ENCODE peak calls at places on chromosome 3, in nine cellular contexts. N is Panc1, V is HepG2, D is spleen, P is HCT116, S is transverse colon, B is GM12878, U is H1, F is prostate gland. C is an unnamed sample. For H3K27me3, the result is how much of the 10 kb centered on the place peaks cover.

GRCh38 chr3:170090601-170090981 is 52.8 kb downstream of the GPR160 start:
- DNase-seq in S (no peak), B (no peak), F (no peak), U (no peak), P (no peak), N (no peak), V (no peak), D (no peak), C (no peak)

GRCh38 chr3:9715127-9715526 is 11.5 kb downstream of the CPNE9 start:
- DNase-seq in B (no peak), U (peak), N (no peak), P (peak), D (no peak), V (no peak), F (no peak), S (no peak), C (no peak)

GRCh38 chr3:47579875-47580274 is 1.2 kb upstream of the CSPG5 start:
- DNase-seq in F (no peak), S (no peak), U (no peak), B (no peak), N (no peak), P (no peak), D (no peak), V (no peak), C (no peak)

GRCh38 chr3:73622135-73622534 is 2.6 kb downstream of the PDZRN3 start:
- DNase-seq in V (peak), B (no peak), F (peak), D (no peak), P (no peak), U (no peak), S (peak), N (no peak), C (no peak)

GRCh38 chr3:30073622-30074021 is 532.8 kb upstream of the TGFBR2 start:
- DNase-seq in B (no peak), D (no peak), N (no peak), P (peak), U (no peak), S (peak), F (no peak), V (no peak), C (no peak)

GRCh38 chr3:140540262-140540661 is 137.6 kb upstream of the TRIM42 start:
- DNase-seq in N (no peak), D (no peak), U (no peak), V (no peak), F (no peak), S (no peak), P (no peak), B (no peak), C (no peak)

GRCh38 chr3:143847787-143848631 is at the start of gene SLC9A9:
- DNase-seq in F (peak), B (peak), N (no peak), D (peak), V (no peak), U (no peak), P (no peak), S (peak), C (no peak)

GRCh38 chr3:159788987-159789386 is 199.6 kb upstream of the IL12A start:
- DNase-seq in V (no peak), P (no peak), U (no peak), B (no peak), S (no peak), D (no peak), N (no peak), F (peak), C (no peak)

GRCh38 chr3:173976281-173976680 is 578.7 kb downstream of the NLGN1 start:
- DNase-seq in U (no peak), D (no peak), B (no peak), S (no peak), N (no peak), V (no peak), P (no peak), F (no peak), C (no peak)

GRCh38 chr3:72442755-72443154 is 405.5 kb downstream of the SHQ1 start:
- DNase-seq in B (no peak), U (no peak), D (no peak), S (no peak), N (no peak), F (no peak), P (no peak), V (no peak), C (no peak)

GRCh38 chr3:114706591-114707224 is 412.9 kb downstream of the TIGIT start:
- DNase-seq in V (peak), U (no peak), B (no peak), P (peak), S (no peak), D (no peak), F (no peak), N (no peak), C (no peak)

GRCh38 chr3:169505577-169506155 is 157.8 kb downstream of the MECOM start:
- DNase-seq in S (no peak), B (no peak), N (no peak), P (peak), U (no peak), V (peak), D (no peak), F (no peak), C (no peak)

GRCh38 chr3:46579756-46580286 is 13.7 kb upstream of the LRRC2 start:
- DNase-seq in P (no peak), B (no peak), N (no peak), F (peak), U (peak), D (no peak), V (no peak), S (no peak), C (no peak)

GRCh38 chr3:13581485-13582365 is 32.8 kb downstream of the FBLN2 start:
- DNase-seq in U (no peak), F (no peak), P (no peak), N (no peak), B (no peak), V (no peak), D (peak), S (no peak), C (no peak)

GRCh38 chr3:187742351-187743171 is 2.7 kb downstream of the BCL6 start:
- DNase-seq in S (peak), N (no peak), U (no peak), F (peak), D (no peak), B (no peak), P (no peak), V (no peak), C (no peak)

GRCh38 chr3:90184861-90185260 is 1077.4 kb downstream of the EPHA3 start:
- DNase-seq in P (no peak), F (no peak), B (no peak), D (no peak), S (no peak), U (no peak), V (no peak), N (no peak), C (no peak)

GRCh38 chr3:81758275-81758674 is 3.2 kb downstream of the GBE1 start:
- DNase-seq in V (peak), N (no peak), D (no peak), B (no peak), P (no peak), U (no peak), F (no peak), S (no peak), C (no peak)

GRCh38 chr3:71442648-71443047 is 140.9 kb downstream of the FOXP1 start:
- DNase-seq in F (no peak), D (no peak), B (no peak), P (no peak), V (no peak), S (no peak), U (no peak), N (no peak), C (no peak)

GRCh38 chr3:150567328-150567727 is 20.7 kb downstream of the EIF2A start:
- DNase-seq in B (no peak), S (no peak), D (no peak), V (no peak), P (no peak), U (no peak), F (no peak), N (no peak), C (no peak)

GRCh38 chr3:50652709-50653108 is 22.0 kb upstream of the DOCK3 start:
- DNase-seq in U (peak), N (no peak), S (peak), V (peak), D (peak), F (no peak), B (peak), P (no peak), C (no peak)

GRCh38 chr3:99607151-99607550 is 31.2 kb upstream of the COL8A1 start:
- DNase-seq in D (no peak), F (no peak), V (no peak), N (no peak), S (no peak), U (no peak), B (no peak), P (no peak), C (no peak)

GRCh38 chr3:175383366-175383765 is 524.2 kb downstream of the NAALADL2 start:
- DNase-seq in U (no peak), V (no peak), D (no peak), P (no peak), S (no peak), B (no peak), N (no peak), F (no peak), C (no peak)

GRCh38 chr3:146975476-146975875 is 370.3 kb upstream of the PLSCR5 start:
- DNase-seq in S (no peak), U (no peak), N (no peak), B (no peak), V (no peak), P (no peak), D (no peak), F (no peak), C (no peak)

GRCh38 chr3:136546718-136547117 is 205.5 kb downstream of the STAG1 start:
- DNase-seq in S (no peak), N (no peak), D (no peak), U (no peak), F (no peak), V (no peak), P (peak), B (no peak), C (no peak)

GRCh38 chr3:28099296-28099695 is 142.1 kb upstream of the CMC1 start:
- DNase-seq in D (no peak), B (no peak), N (no peak), V (no peak), P (no peak), F (no peak), U (no peak), S (no peak), C (no peak)

GRCh38 chr3:129553771-129554170 is 10.8 kb downstream of the H1-8 start:
- DNase-seq in P (no peak), S (no peak), F (no peak), N (no peak), D (no peak), U (no peak), V (no peak), B (no peak), C (no peak)

GRCh38 chr3:53150247-53151085 is 10.5 kb upstream of the PRKCD start:
- DNase-seq in N (no peak), D (no peak), S (peak), P (peak), U (no peak), V (no peak), F (no peak), B (no peak), C (no peak)

GRCh38 chr3:195447205-195447604 is 4.4 kb upstream of the ACAP2 start:
- DNase-seq in F (no peak), S (peak), V (no peak), N (no peak), P (no peak), D (no peak), U (no peak), B (no peak), C (no peak)

GRCh38 chr3:882526-882925 is 210.3 kb upstream of the CNTN6 start:
- DNase-seq in V (no peak), B (no peak), N (no peak), U (no peak), P (no peak), S (no peak), D (no peak), F (no peak), C (no peak)

GRCh38 chr3:24507776-24508422 is 13.2 kb upstream of the THRB start:
- DNase-seq in B (no peak), P (no peak), N (no peak), S (no peak), V (no peak), U (no peak), D (no peak), F (no peak), C (no peak)

GRCh38 chr3:69296995-69297394 is 88.9 kb downstream of the FRMD4B start:
- DNase-seq in V (no peak), B (no peak), N (no peak), S (no peak), U (no peak), D (no peak), F (no peak), P (no peak), C (no peak)

GRCh38 chr3:148727242-148727641 is 29.5 kb downstream of the AGTR1 start:
- DNase-seq in D (no peak), B (no peak), P (peak), U (peak), S (peak), V (peak), F (no peak), N (no peak), C (no peak)

DNA sequence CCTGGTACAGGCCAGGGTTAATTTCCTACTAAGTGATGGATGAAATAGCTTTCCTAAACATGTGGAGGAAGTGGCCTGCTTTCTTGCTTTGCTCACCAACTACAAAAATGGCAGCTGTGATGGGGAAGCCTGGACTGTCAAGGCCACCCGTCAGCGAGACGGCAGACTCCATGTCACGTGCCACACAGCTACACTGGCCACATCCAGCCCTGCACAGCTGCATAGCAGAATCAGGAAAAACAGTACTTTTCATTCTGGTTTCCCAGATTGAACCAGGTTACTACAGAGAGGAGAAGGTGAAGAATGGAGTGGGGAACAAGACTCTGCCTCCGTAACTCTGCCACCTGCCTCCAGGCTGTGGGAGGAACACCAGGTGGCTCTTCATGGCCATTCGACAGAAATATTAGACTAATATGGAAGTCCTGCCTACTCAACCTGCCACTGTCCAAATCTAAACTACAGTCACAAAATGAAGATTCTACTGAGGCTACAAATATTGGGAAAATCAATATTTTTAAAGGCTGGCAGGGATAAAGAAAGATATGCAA is 174.3 kb downstream of the MAGI1 start:
- DNase-seq in U (no peak), D (no peak), F (no peak), V (no peak), N (no peak), S (no peak), P (no peak), B (no peak), C (no peak)
- H3K27me3 ChIP-seq in U (under half), D (under half), F (under half), V (under half), N (under half), S (under half), P (under half), B (under half), C (under half)

GRCh38 chr3:100992086-100993033 is 861 bp downstream of the ABI3BP start:
- DNase-seq in F (peak), V (no peak), N (no peak), D (no peak), U (no peak), P (no peak), S (peak), B (no peak), C (no peak)
- TF ChIP-seq POLR2AphosphoS5 in F (no peak), V (no peak), N (no peak), D (no peak), U (no peak), P (no peak), S (peak), B (no peak), C (no peak)

DNA sequence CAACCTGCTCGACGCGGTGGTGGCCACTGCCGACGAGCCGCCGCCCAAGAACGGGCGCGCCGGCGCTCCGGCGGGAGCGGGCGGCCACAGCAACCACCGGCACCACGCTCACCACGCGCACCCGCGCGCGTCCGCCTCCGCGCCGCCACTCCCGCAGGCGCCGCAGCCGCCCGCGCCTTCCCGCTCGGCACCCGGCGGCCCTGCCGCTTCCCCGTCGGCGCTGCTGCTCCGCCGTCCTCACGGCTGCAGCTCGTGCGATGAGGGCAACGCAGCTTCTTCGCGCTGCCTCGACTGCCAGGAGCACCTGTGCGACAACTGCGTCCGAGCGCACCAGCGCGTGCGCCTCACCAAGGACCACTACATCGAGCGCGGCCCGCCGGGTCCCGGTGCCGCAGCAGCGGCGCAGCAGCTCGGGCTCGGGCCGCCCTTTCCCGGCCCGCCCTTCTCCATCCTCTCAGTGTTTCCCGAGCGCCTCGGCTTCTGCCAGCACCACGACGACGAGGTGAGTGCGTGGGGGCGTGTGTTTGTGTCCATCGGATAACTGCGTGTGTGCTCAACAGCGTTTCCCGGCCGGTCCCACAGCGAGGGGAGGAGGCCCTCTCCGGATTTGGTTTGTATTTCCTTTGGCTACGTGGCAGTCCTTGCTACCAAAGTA is 761 bp downstream of the TRIM71 start:
- DNase-seq in P (no peak), V (no peak), S (no peak), F (no peak), U (no peak), D (no peak), N (no peak), B (no peak), C (peak)
- H3K27me3 ChIP-seq in P (under half), V (under half), S (half or more), F (under half), U (under half), D (half or more), N (under half), B (under half), C (half or more)

DNA sequence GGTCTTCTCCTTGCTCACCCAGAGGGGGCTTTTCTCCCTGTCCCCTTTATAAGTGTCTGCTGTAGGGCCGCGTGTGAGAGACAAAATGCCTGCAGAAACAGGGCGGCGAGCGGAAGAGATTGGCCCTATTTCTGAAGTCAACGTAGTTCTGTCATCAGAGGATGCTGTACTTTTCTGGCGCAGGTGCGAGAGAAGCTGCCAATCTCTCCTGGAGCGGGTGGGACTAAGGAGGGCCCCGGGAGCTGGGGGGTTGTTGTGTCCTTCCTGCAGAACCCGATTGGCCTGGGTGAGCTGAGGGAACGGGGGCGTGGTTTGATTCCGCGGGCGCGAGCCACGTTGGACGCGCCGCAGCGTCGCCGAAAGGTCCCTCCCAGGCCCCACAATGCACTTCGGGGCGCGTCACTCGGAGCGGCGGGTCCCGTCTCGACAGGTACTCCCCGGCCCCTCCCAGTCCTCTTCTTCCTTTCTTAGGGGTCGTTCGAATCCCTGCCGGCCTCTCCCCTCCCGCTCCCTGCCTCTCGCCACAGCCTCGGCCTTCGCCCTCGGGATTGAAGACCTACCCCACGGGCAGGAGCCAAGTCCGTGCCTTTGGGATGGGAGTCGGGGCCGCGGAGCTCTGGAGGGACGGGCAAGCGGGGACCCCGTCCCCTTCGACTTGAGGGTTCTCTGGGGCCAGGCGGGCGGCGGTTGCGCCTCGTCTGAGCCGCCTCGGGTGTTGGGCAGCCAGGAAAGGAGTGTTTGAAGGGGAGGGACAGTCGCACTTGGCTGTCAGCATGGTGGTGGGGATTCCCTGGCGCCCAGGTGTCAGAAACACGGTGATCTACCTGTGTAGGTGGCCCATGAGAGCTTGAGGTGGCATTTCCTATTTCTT is at the start of gene SEC22A:
- DNase-seq in N (peak), S (peak), U (peak), P (peak), D (peak), B (peak), F (peak), V (peak), C (peak)
- TF ChIP-seq POLR2AphosphoS5 in N (peak), S (peak), U (no peak), P (peak), D (peak), B (peak), F (peak), V (peak), C (no peak)

C was measured in suprapubic skin.